ENCODE peak calls at places on chromosomes 7 and 10, in six cellular contexts. U, V, H, O, I and Z are unnamed samples.

GRCh38 chr10:29056729-29057128 is 232.1 kb upstream of the LYZL1 start:
- DNase-seq in U (no peak), V (no peak), H (no peak), O (no peak), I (no peak), Z (peak)

GRCh38 chr10:45514283-45515270 is 140.6 kb downstream of the ALOX5 start:
- DNase-seq in U (no peak), V (peak), H (no peak), O (no peak), I (no peak), Z (no peak)

GRCh38 chr7:143129477-143129876 is 2.4 kb upstream of the PIP start:
- DNase-seq in U (no peak), V (no peak), H (no peak), O (no peak), I (no peak), Z (no peak)

GRCh38 chr7:100191775-100192174 is 14.1 kb downstream of the STAG3 start:
- DNase-seq in U (no peak), V (no peak), H (no peak), O (no peak), I (no peak), Z (no peak)

GRCh38 chr7:7789551-7789988 is 71.2 kb upstream of the RPA3 start:
- DNase-seq in U (no peak), V (no peak), H (no peak), O (no peak), I (no peak), Z (no peak)

GRCh38 chr7:91383186-91383585 is 119.0 kb downstream of the FZD1 start:
- DNase-seq in U (no peak), V (no peak), H (no peak), O (no peak), I (no peak), Z (no peak)

GRCh38 chr7:6691609-6692106 is 15.1 kb downstream of the ZNF12 start:
- DNase-seq in U (no peak), V (no peak), H (no peak), O (no peak), I (no peak), Z (no peak)

GRCh38 chr10:114856544-114857287 is 35.1 kb downstream of the FHIP2A start:
- DNase-seq in U (no peak), V (no peak), H (no peak), O (no peak), I (no peak), Z (no peak)